ENCODE peak calls at places on chromosome 9, in nine cellular contexts. One of them, this sample, is unnamed.

GRCh38 chr9:38000332-38000731 is 68.7 kb downstream of the SHB start:
- DNase-seq in aorta: peak; percentile 65
- DNase-seq in cardiac muscle cell: no peak
- DNase-seq in neural progenitor cell: no peak
- DNase-seq in ovary: no peak
- DNase-seq in OCI-LY7: no peak
- DNase-seq in heart right ventricle: no peak
- DNase-seq in tibial nerve: no peak
- DNase-seq in psoas muscle: no peak
- DNase-seq in this sample: no peak

GRCh38 chr9:100064872-100065581 is 33.8 kb downstream of the ERP44 start:
- DNase-seq in OCI-LY7: no peak
- DNase-seq in neural progenitor cell: no peak
- DNase-seq in heart right ventricle: no peak
- DNase-seq in aorta: no peak
- DNase-seq in ovary: no peak
- DNase-seq in psoas muscle: no peak
- DNase-seq in tibial nerve: no peak
- DNase-seq in cardiac muscle cell: peak; percentile 52
- DNase-seq in this sample: no peak

GRCh38 chr9:6703898-6704639 is 53.7 kb upstream of the KDM4C start:
- DNase-seq in psoas muscle: peak; percentile 87
- DNase-seq in OCI-LY7: peak; percentile 91
- DNase-seq in aorta: peak; percentile 92
- DNase-seq in neural progenitor cell: peak; percentile 88
- DNase-seq in ovary: peak; percentile 83
- DNase-seq in heart right ventricle: peak; percentile 80
- DNase-seq in cardiac muscle cell: peak; percentile 93
- DNase-seq in tibial nerve: peak; percentile 55
- DNase-seq in this sample: peak; percentile 85

GRCh38 chr9:20495133-20495532 is 127.2 kb downstream of the MLLT3 start:
- DNase-seq in neural progenitor cell: peak; percentile 9
- DNase-seq in heart right ventricle: no peak
- DNase-seq in aorta: no peak
- DNase-seq in cardiac muscle cell: no peak
- DNase-seq in OCI-LY7: no peak
- DNase-seq in ovary: no peak
- DNase-seq in tibial nerve: no peak
- DNase-seq in psoas muscle: no peak
- DNase-seq in this sample: no peak

GRCh38 chr9:1978941-1979340 is 36.2 kb upstream of the SMARCA2 start:
- DNase-seq in aorta: no peak
- DNase-seq in neural progenitor cell: no peak
- DNase-seq in tibial nerve: no peak
- DNase-seq in ovary: no peak
- DNase-seq in cardiac muscle cell: peak; percentile 80
- DNase-seq in heart right ventricle: no peak
- DNase-seq in OCI-LY7: no peak
- DNase-seq in psoas muscle: peak; percentile 9
- DNase-seq in this sample: no peak

GRCh38 chr9:108835831-108836230 is 20.0 kb downstream of the ACTL7B start:
- DNase-seq in ovary: no peak
- DNase-seq in OCI-LY7: no peak
- DNase-seq in neural progenitor cell: no peak
- DNase-seq in cardiac muscle cell: no peak
- DNase-seq in psoas muscle: no peak
- DNase-seq in heart right ventricle: no peak
- DNase-seq in tibial nerve: no peak
- DNase-seq in aorta: no peak
- DNase-seq in this sample: no peak

GRCh38 chr9:121184463-121184862 is 17.2 kb downstream of the RAB14 start:
- DNase-seq in aorta: no peak
- DNase-seq in psoas muscle: no peak
- DNase-seq in neural progenitor cell: no peak
- DNase-seq in heart right ventricle: no peak
- DNase-seq in tibial nerve: no peak
- DNase-seq in ovary: no peak
- DNase-seq in OCI-LY7: no peak
- DNase-seq in cardiac muscle cell: no peak
- DNase-seq in this sample: no peak

GRCh38 chr9:97411789-97412627 is at the start of gene TDRD7:
- DNase-seq in neural progenitor cell: peak; percentile 86
- DNase-seq in tibial nerve: peak; percentile 71
- DNase-seq in ovary: peak; percentile 88
- DNase-seq in aorta: peak; percentile 97
- DNase-seq in psoas muscle: peak; percentile 87
- DNase-seq in OCI-LY7: peak; percentile 88
- DNase-seq in cardiac muscle cell: peak; percentile 88
- DNase-seq in heart right ventricle: peak; percentile 84
- DNase-seq in this sample: peak; percentile 91

GRCh38 chr9:36970007-36970888 is 63.8 kb downstream of the PAX5 start:
- DNase-seq in cardiac muscle cell: no peak
- DNase-seq in OCI-LY7: no peak
- DNase-seq in heart right ventricle: no peak
- DNase-seq in aorta: no peak
- DNase-seq in psoas muscle: no peak
- DNase-seq in neural progenitor cell: no peak
- DNase-seq in tibial nerve: no peak
- DNase-seq in ovary: no peak
- DNase-seq in this sample: no peak

GRCh38 chr9:127931092-127931881 is 710 bp upstream of the PIP5KL1 start:
- DNase-seq in heart right ventricle: no peak
- DNase-seq in psoas muscle: no peak
- DNase-seq in tibial nerve: no peak
- DNase-seq in cardiac muscle cell: peak; percentile 74
- DNase-seq in ovary: no peak
- DNase-seq in OCI-LY7: no peak
- DNase-seq in aorta: no peak
- DNase-seq in neural progenitor cell: peak; percentile 21
- DNase-seq in this sample: no peak

GRCh38 chr9:136020671-136021070 is 59.5 kb upstream of the UBAC1 start:
- DNase-seq in psoas muscle: no peak
- DNase-seq in ovary: no peak
- DNase-seq in neural progenitor cell: no peak
- DNase-seq in aorta: no peak
- DNase-seq in cardiac muscle cell: no peak
- DNase-seq in OCI-LY7: no peak
- DNase-seq in heart right ventricle: no peak
- DNase-seq in tibial nerve: no peak
- DNase-seq in this sample: no peak

GRCh38 chr9:108680946-108681345 is 174.8 kb downstream of the ACTL7B start:
- DNase-seq in ovary: no peak
- DNase-seq in psoas muscle: no peak
- DNase-seq in neural progenitor cell: no peak
- DNase-seq in heart right ventricle: no peak
- DNase-seq in aorta: no peak
- DNase-seq in tibial nerve: no peak
- DNase-seq in cardiac muscle cell: no peak
- DNase-seq in OCI-LY7: no peak
- DNase-seq in this sample: no peak

GRCh38 chr9:84261082-84261746 is 79.3 kb downstream of the SLC28A3 start:
- DNase-seq in aorta: peak; percentile 94
- DNase-seq in ovary: peak; percentile 78
- DNase-seq in neural progenitor cell: peak; percentile 89
- DNase-seq in heart right ventricle: peak; percentile 83
- DNase-seq in OCI-LY7: peak; percentile 62
- DNase-seq in psoas muscle: peak; percentile 81
- DNase-seq in cardiac muscle cell: peak; percentile 85
- DNase-seq in tibial nerve: peak; percentile 82
- DNase-seq in this sample: peak; percentile 69

GRCh38 chr9:15354713-15355112 is 47.7 kb upstream of the TTC39B start:
- DNase-seq in aorta: no peak
- DNase-seq in tibial nerve: no peak
- DNase-seq in OCI-LY7: peak; percentile 4
- DNase-seq in cardiac muscle cell: peak; percentile 3
- DNase-seq in ovary: no peak
- DNase-seq in psoas muscle: no peak
- DNase-seq in neural progenitor cell: no peak
- DNase-seq in heart right ventricle: no peak
- DNase-seq in this sample: no peak

GRCh38 chr9:88776717-88777497 is 214.4 kb upstream of the S1PR3 start:
- DNase-seq in ovary: no peak
- DNase-seq in aorta: no peak
- DNase-seq in heart right ventricle: no peak
- DNase-seq in neural progenitor cell: no peak
- DNase-seq in OCI-LY7: no peak
- DNase-seq in tibial nerve: no peak
- DNase-seq in psoas muscle: no peak
- DNase-seq in cardiac muscle cell: peak; percentile 87
- DNase-seq in this sample: no peak

DNA sequence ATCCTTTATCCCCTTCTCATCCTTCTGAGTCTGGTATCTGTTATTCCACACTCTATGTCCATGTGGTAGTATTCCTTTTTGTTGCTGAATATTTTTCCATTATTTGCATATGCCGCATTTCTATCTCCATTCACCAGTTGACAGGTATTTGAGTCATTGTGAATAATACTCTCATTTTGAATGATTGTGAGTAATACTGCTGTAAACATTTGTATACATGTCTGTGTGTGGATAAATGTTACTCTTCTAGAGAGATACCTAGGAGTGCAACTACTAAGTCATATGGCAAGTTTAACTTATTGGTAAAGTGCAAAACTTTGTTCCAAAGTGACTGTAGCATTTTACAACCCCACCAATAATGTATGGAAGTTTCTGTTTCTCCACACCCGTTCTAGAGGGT is 15.6 kb downstream of the RIC1 start:
- DNase-seq in tibial nerve: no peak
- DNase-seq in OCI-LY7: no peak
- DNase-seq in psoas muscle: no peak
- DNase-seq in ovary: no peak
- DNase-seq in aorta: no peak
- DNase-seq in cardiac muscle cell: no peak
- DNase-seq in neural progenitor cell: no peak
- DNase-seq in heart right ventricle: no peak
- DNase-seq in this sample: no peak
- H3K9me3 ChIP-seq in tibial nerve: peaks cover 13% of the 10 kb centered on the region
- H3K9me3 ChIP-seq in OCI-LY7: peaks cover 36% of the 10 kb centered on the region
- H3K9me3 ChIP-seq in psoas muscle: peaks cover 8% of the 10 kb centered on the region
- H3K9me3 ChIP-seq in ovary: no peaks in the 10 kb centered on the region
- H3K9me3 ChIP-seq in aorta: no peaks in the 10 kb centered on the region
- H3K9me3 ChIP-seq in cardiac muscle cell: no peaks in the 10 kb centered on the region
- H3K9me3 ChIP-seq in neural progenitor cell: no peaks in the 10 kb centered on the region
- H3K9me3 ChIP-seq in heart right ventricle: peaks cover 6% of the 10 kb centered on the region
- H3K9me3 ChIP-seq in this sample: no peaks in the 10 kb centered on the region

DNA sequence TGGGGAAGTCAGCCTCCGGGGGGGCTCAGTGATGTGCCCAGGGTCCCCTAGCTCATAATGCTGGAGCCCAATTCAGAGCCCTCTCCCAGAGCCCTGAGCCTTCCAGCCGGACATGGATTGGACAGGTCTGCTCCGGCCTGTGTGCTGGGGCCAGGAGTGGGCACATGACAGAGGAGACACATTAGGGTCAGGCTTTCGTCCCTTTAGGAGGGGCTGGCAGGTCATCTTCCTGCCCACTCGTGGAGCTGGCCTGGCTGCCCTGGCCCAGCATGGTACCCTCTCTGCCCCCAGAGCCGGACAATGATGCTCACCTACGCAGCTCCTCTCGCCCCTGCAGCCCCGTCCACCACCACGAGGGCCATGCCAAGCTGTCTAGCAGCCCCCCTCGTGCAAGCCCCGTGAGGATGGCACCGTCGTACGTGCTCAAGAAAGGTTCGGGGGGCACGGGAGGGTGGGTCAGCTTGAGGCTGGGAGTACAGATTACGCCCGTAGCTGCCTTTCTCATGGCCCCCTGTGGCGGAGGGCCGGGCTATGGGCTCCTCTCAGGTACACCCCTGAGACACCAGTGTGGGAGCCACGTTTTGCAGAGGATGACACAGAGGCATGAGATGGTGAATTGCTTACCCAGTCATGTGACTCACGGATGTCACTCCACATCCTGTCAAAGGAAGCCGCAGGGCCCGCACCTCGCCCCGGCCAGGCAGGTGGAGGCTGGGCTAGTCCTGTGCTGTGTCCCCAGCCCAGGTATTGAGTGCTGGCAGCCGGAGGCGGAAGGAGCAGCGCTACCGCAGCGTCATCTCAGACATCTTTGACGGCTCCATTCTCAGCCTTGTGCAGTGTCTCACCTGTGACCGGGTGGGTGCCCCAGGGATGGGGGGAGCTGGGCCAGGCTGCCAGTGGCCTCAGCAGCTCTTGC is 33.6 kb downstream of the USP20 start:
- DNase-seq in neural progenitor cell: no peak
- DNase-seq in tibial nerve: no peak
- DNase-seq in aorta: no peak
- DNase-seq in psoas muscle: no peak
- DNase-seq in heart right ventricle: no peak
- DNase-seq in cardiac muscle cell: no peak
- DNase-seq in OCI-LY7: no peak
- DNase-seq in ovary: no peak
- DNase-seq in this sample: no peak
- H3K27ac ChIP-seq in neural progenitor cell: no peak overlapping the region
- H3K27ac ChIP-seq in tibial nerve: peak overlapping the region; percentile 69
- H3K27ac ChIP-seq in aorta: no peak overlapping the region
- H3K27ac ChIP-seq in psoas muscle: no peak overlapping the region
- H3K27ac ChIP-seq in heart right ventricle: no peak overlapping the region
- H3K27ac ChIP-seq in cardiac muscle cell: no peak overlapping the region
- H3K27ac ChIP-seq in OCI-LY7: no peak overlapping the region
- H3K27ac ChIP-seq in ovary: no peak overlapping the region
- H3K27ac ChIP-seq in this sample: no peak overlapping the region

GRCh38 chr9:71355884-71356283 is 234.5 kb upstream of the TRPM3 start:
- DNase-seq in OCI-LY7: no peak
- DNase-seq in ovary: no peak
- DNase-seq in psoas muscle: no peak
- DNase-seq in heart right ventricle: no peak
- DNase-seq in neural progenitor cell: peak; percentile 46
- DNase-seq in aorta: no peak
- DNase-seq in tibial nerve: no peak
- DNase-seq in cardiac muscle cell: no peak
- DNase-seq in this sample: no peak
- H3K9me3 ChIP-seq in OCI-LY7: no peaks in the 10 kb centered on the region
- H3K9me3 ChIP-seq in ovary: no peaks in the 10 kb centered on the region
- H3K9me3 ChIP-seq in psoas muscle: no peaks in the 10 kb centered on the region
- H3K9me3 ChIP-seq in heart right ventricle: no peaks in the 10 kb centered on the region
- H3K9me3 ChIP-seq in neural progenitor cell: no peaks in the 10 kb centered on the region
- H3K9me3 ChIP-seq in aorta: no peaks in the 10 kb centered on the region
- H3K9me3 ChIP-seq in tibial nerve: no peaks in the 10 kb centered on the region
- H3K9me3 ChIP-seq in cardiac muscle cell: no peaks in the 10 kb centered on the region
- H3K9me3 ChIP-seq in this sample: no peaks in the 10 kb centered on the region

DNA sequence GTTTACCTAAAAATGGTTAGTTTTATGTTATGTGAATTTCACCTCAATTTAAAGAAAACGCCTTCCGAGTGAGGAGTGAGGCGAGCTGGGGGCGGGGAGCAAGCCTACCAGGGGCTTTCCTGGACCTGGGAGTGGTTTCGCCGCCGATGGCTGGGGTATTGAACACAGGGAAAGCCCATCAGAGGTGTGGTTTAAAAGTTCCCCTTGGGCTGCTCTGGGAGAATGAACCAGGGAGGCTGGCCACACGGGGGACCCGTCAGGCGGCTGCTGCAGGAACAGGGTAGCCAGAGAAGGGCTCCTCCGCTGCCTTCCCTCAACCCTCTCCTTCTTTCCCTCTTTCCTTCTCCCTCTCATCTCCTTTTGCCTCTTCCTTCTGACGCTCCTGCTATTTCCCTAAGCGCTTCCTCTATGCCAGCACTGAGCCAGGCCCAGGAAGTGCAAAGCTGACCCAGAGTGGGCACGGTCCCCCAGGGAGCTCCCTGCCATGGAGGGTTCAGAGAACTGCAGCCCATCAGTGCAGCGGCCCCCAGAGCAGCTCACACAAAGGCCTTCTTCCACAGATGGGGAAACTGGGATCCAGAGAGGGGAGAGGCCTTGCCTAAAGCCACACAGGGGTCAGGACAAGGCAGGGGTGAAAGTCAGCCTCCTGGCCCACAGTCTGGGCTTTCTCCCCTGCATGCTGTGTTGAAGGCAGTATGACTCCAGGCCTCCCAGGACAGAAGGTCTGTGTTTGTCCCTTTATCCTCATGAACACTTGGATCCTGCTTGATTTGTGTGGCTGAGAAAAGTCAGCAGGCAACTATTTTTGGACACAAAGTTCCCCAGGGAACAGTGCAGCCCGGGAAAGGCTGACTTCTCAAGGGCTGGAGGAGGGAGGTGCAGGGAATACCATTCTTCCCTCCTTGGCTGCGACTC is 4.6 kb downstream of the AKNA start:
- DNase-seq in heart right ventricle: peak; percentile 70
- DNase-seq in psoas muscle: no peak
- DNase-seq in aorta: peak; percentile 75
- DNase-seq in OCI-LY7: no peak
- DNase-seq in cardiac muscle cell: peak; percentile 71
- DNase-seq in ovary: peak; percentile 59
- DNase-seq in tibial nerve: no peak
- DNase-seq in neural progenitor cell: peak; percentile 59
- DNase-seq in this sample: peak; percentile 71
- H3K27ac ChIP-seq in heart right ventricle: peak overlapping the region; percentile 74
- H3K27ac ChIP-seq in psoas muscle: peak overlapping the region; percentile 23
- H3K27ac ChIP-seq in aorta: peak overlapping the region; percentile 71
- H3K27ac ChIP-seq in OCI-LY7: peak overlapping the region; percentile 97
- H3K27ac ChIP-seq in cardiac muscle cell: peak overlapping the region; percentile 95
- H3K27ac ChIP-seq in ovary: peak overlapping the region; percentile 53
- H3K27ac ChIP-seq in tibial nerve: peak overlapping the region; percentile 93
- H3K27ac ChIP-seq in neural progenitor cell: peak overlapping the region; percentile 34
- H3K27ac ChIP-seq in this sample: peak overlapping the region; percentile 94